ENCODE peak calls at places on chromosomes 7 and 10, in seven cellular contexts. A is SK-N-SH, Q is H1, H is GM12892, Z is K562, M is HepG2, P is GM12878. I is an unnamed sample.

GRCh38 chr7:96479015-96479645 is 157.2 kb upstream of the SLC25A13 start:
- DNase-seq in H (no peak), A (no peak), Z (no peak), P (no peak), Q (no peak), M (no peak), I (no peak)

GRCh38 chr7:139991911-139992310 is 70.8 kb downstream of the PARP12 start:
- DNase-seq in P (no peak), Z (no peak), M (no peak), Q (no peak), H (no peak), A (no peak), I (no peak)

GRCh38 chr7:3995187-3995586 is 686.9 kb upstream of the FOXK1 start:
- DNase-seq in Z (peak), P (no peak), H (no peak), Q (peak), A (peak), M (peak), I (no peak)

GRCh38 chr10:77415311-77415960 is 222.2 kb downstream of the KCNMA1 start:
- DNase-seq in M (no peak), A (no peak), P (no peak), H (no peak), Q (no peak), Z (no peak), I (no peak)

GRCh38 chr7:44772867-44773266 is 23.6 kb upstream of the PPIA start:
- DNase-seq in Q (no peak), A (no peak), M (peak), H (no peak), P (no peak), Z (no peak), I (no peak)

GRCh38 chr7:131909151-131909768 is 352.8 kb upstream of the PODXL start:
- DNase-seq in Z (no peak), Q (peak), M (no peak), P (no peak), A (peak), H (no peak), I (no peak)

GRCh38 chr7:64795176-64795575 is 948 bp downstream of the ZNF138 start:
- DNase-seq in H (no peak), Z (no peak), P (no peak), M (no peak), A (no peak), Q (no peak), I (no peak)

GRCh38 chr10:44071479-44071878 is 313.4 kb downstream of the CXCL12 start:
- DNase-seq in A (no peak), P (no peak), Q (no peak), Z (no peak), M (no peak), H (no peak), I (no peak)

GRCh38 chr7:139232893-139233292 is 1.9 kb downstream of the UBN2 start:
- DNase-seq in M (no peak), P (no peak), A (no peak), Z (no peak), Q (no peak), H (no peak), I (no peak)

GRCh38 chr10:2928219-2928840 is 139.0 kb upstream of the PFKP start:
- DNase-seq in A (peak), Q (peak), Z (peak), H (peak), M (peak), P (peak), I (peak)

GRCh38 chr7:131529617-131530016 is 26.8 kb downstream of the PODXL start:
- DNase-seq in Z (no peak), A (no peak), P (no peak), H (no peak), M (no peak), Q (no peak), I (no peak)

GRCh38 chr10:9858816-9859215 is 1158.9 kb upstream of the CELF2 start:
- DNase-seq in Z (no peak), A (no peak), H (no peak), Q (no peak), P (no peak), M (no peak), I (no peak)

GRCh38 chr10:11783558-11783865 is 39.6 kb upstream of the PROSER2 start:
- DNase-seq in H (no peak), P (no peak), M (no peak), Q (no peak), A (no peak), Z (no peak), I (no peak)

GRCh38 chr10:24616536-24616935 is 107.2 kb downstream of the ARHGAP21 start:
- DNase-seq in Z (no peak), P (no peak), M (no peak), Q (no peak), A (no peak), H (no peak), I (no peak)

GRCh38 chr10:1539216-1539615 is 198.1 kb downstream of the ADARB2 start:
- DNase-seq in M (no peak), Q (no peak), H (no peak), Z (no peak), P (no peak), A (no peak), I (no peak)

GRCh38 chr10:125442856-125443540 is 240.0 kb downstream of the TEX36 start:
- DNase-seq in M (no peak), P (no peak), A (no peak), Q (no peak), H (no peak), Z (no peak), I (no peak)

GRCh38 chr10:10605551-10606081 is 412.1 kb upstream of the CELF2 start:
- DNase-seq in M (no peak), A (no peak), H (no peak), Z (no peak), Q (no peak), P (no peak), I (no peak)

GRCh38 chr7:80721880-80722595 is 83.6 kb downstream of the CD36 start:
- DNase-seq in H (no peak), Z (no peak), P (no peak), M (no peak), A (no peak), Q (no peak), I (no peak)

GRCh38 chr7:134458341-134458805 is 527 bp downstream of the AKR1B1 start:
- DNase-seq in Z (no peak), P (peak), H (peak), Q (peak), A (peak), M (peak), I (peak)

GRCh38 chr10:104333037-104333727 is 5.1 kb downstream of the ITPRIP start:
- DNase-seq in P (no peak), Z (peak), A (peak), M (no peak), H (no peak), Q (no peak), I (no peak)

GRCh38 chr10:70742537-70743429 is 42.4 kb downstream of the TBATA start:
- DNase-seq in Q (no peak), A (no peak), P (no peak), H (no peak), M (peak), Z (peak), I (no peak)

GRCh38 chr7:28020302-28020940 is 160.2 kb downstream of the JAZF1 start:
- DNase-seq in P (peak), M (peak), H (peak), Z (peak), Q (peak), A (peak), I (peak)

GRCh38 chr10:3763852-3764625 is 21.0 kb downstream of the KLF6 start:
- DNase-seq in P (no peak), H (no peak), Z (no peak), A (no peak), M (no peak), Q (no peak), I (no peak)

GRCh38 chr10:93039721-93040120 is 20.9 kb upstream of the CYP26C1 start:
- DNase-seq in Z (peak), Q (no peak), H (no peak), P (peak), A (no peak), M (peak), I (no peak)

GRCh38 chr7:11341285-11341944 is 367.7 kb downstream of the PHF14 start:
- DNase-seq in Z (peak), M (no peak), A (peak), H (no peak), Q (no peak), P (no peak), I (no peak)

GRCh38 chr10:42690449-42691360 is 52.3 kb upstream of the ZNF33B start:
- DNase-seq in M (peak), P (no peak), Z (peak), H (no peak), A (peak), Q (no peak), I (no peak)

GRCh38 chr7:134686782-134687181 is 40.1 kb downstream of the BPGM start:
- DNase-seq in M (no peak), P (no peak), Z (no peak), A (peak), H (no peak), Q (no peak), I (no peak)

GRCh38 chr10:127872871-127873600 is 19.7 kb downstream of the CLRN3 start:
- DNase-seq in M (peak), Q (peak), H (no peak), A (no peak), P (no peak), Z (no peak), I (no peak)

GRCh38 chr7:66974986-66975590 is 20.3 kb downstream of the SBDS start:
- DNase-seq in Q (no peak), M (no peak), H (no peak), A (no peak), Z (peak), P (no peak), I (no peak)

GRCh38 chr7:112022128-112022527 is 184.1 kb downstream of the DOCK4 start:
- DNase-seq in A (no peak), Z (no peak), Q (no peak), M (peak), P (no peak), H (no peak), I (no peak)

GRCh38 chr10:21926949-21927348 is 76.6 kb downstream of the DNAJC1 start:
- DNase-seq in Q (no peak), A (no peak), P (no peak), Z (peak), H (no peak), M (peak), I (no peak)

GRCh38 chr7:79619216-79619615 is 165.7 kb upstream of the MAGI2 start:
- DNase-seq in M (no peak), A (no peak), P (no peak), H (no peak), Z (no peak), Q (no peak), I (no peak)

GRCh38 chr7:29194206-29194593 is 375 bp upstream of the CHN2 start:
- DNase-seq in M (no peak), Q (no peak), Z (no peak), H (no peak), P (no peak), A (no peak), I (no peak)

GRCh38 chr10:91880310-91880709 is 29.0 kb downstream of the FGFBP3 start:
- DNase-seq in Z (no peak), P (no peak), A (no peak), M (no peak), H (no peak), Q (no peak), I (no peak)

GRCh38 chr10:14603539-14604102 is 171.1 kb downstream of the FAM107B start:
- DNase-seq in Z (no peak), P (no peak), M (no peak), A (peak), Q (peak), H (no peak), I (peak)

GRCh38 chr10:22624289-22624738 is 90.1 kb downstream of the PIP4K2A start:
- DNase-seq in H (no peak), M (peak), Z (no peak), Q (no peak), P (no peak), A (no peak), I (no peak)

GRCh38 chr10:31819393-31819820 is 109.2 kb downstream of the ARHGAP12 start:
- DNase-seq in Z (peak), A (no peak), P (no peak), Q (no peak), M (no peak), H (no peak), I (no peak)

GRCh38 chr7:27096756-27097514 is 1.1 kb upstream of the HOXA1 start:
- DNase-seq in A (no peak), M (no peak), P (no peak), Q (no peak), H (no peak), Z (no peak), I (no peak)

DNA sequence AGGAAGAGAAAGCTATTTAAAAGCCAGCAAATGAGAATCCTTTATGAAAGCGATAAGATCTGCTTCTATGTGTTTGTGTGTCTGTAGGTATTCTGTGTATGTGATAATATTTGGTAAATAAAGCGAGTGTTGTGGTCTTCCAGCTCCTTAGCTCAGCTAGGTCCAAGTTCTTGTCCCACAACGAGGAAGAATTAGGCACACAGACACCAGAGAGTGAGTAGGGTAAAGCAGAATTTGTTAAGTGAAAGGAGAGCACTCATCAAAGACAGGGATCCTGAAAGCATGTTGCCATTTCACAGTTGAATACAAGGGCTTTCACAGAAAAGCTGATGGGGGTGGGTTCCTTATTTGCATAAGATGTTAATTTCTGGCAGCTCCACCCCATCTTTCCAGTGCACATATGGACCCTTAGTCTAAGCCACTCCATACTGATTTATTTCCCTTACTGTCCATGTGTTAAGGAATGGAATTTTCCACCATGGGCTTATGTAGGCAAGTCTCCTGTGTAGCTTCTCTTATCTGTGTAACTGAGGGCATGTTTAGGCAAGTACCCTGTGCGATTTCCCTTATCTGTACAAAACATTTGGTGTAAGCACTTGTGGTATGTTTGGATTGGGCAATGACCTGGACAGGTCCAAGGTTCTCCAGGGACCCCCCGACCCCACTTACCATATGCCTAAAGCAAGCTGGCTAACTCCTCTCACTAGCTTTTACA is 165.9 kb upstream of the VIPR2 start:
- DNase-seq in P (no peak), M (peak), A (no peak), Z (peak), Q (no peak), H (no peak), I (no peak)
- TF ChIP-seq TAF1 in P (no peak), M (peak), A (no peak), Z (no peak), Q (no peak), H (no peak), I (no peak)

GRCh38 chr7:89621925-89622641 is 532.2 kb upstream of the STEAP1 start:
- DNase-seq in Z (no peak), P (no peak), A (no peak), H (no peak), Q (no peak), M (no peak), I (no peak)

GRCh38 chr7:89618269-89618668 is 536.0 kb upstream of the STEAP1 start:
- DNase-seq in P (no peak), A (no peak), H (no peak), Q (no peak), M (no peak), Z (no peak), I (no peak)

DNA sequence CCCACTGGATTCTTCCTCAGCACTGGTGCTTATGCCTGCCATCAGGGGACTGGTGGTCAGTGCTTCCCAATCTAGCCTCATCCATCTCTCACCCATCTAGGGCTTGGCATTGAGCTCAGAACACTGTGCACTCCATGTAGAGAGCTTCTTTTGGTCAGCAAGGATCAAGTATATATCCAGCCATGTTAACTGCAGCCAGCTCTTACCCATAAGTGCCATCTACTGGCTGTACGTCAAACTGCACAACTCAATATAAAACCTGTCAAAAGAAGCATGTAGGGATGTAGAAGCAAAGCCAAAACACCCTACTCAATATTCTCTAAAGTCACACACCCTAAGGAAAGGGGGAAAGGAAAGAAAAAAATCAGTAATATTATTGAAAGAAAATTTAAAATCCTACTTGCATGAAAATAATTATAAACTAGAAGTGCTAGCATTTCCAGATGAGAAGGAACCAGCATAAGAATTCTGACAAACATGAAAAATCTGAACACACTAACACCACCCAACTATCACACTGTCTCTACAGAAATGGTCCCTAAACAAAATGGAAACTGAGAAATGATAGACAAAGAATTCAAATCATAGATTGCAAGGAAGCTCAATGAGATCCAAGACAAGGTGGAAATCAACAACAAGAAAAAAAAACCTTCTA is 531.1 kb upstream of the STEAP1 start:
- DNase-seq in Q (peak), M (peak), P (peak), H (no peak), A (peak), Z (peak), I (no peak)
- TF ChIP-seq POLR2AphosphoS5 in Q (no peak), M (no peak), P (no peak), H (no peak), A (no peak), Z (no peak), I (no peak)

GRCh38 chr7:156475666-156476065 is 164.9 kb upstream of the RNF32 start:
- DNase-seq in Q (no peak), H (no peak), P (no peak), M (no peak), A (no peak), Z (peak), I (no peak)
- TF ChIP-seq TAF1 in Q (no peak), H (no peak), P (no peak), M (no peak), A (no peak), Z (no peak), I (no peak)

DNA sequence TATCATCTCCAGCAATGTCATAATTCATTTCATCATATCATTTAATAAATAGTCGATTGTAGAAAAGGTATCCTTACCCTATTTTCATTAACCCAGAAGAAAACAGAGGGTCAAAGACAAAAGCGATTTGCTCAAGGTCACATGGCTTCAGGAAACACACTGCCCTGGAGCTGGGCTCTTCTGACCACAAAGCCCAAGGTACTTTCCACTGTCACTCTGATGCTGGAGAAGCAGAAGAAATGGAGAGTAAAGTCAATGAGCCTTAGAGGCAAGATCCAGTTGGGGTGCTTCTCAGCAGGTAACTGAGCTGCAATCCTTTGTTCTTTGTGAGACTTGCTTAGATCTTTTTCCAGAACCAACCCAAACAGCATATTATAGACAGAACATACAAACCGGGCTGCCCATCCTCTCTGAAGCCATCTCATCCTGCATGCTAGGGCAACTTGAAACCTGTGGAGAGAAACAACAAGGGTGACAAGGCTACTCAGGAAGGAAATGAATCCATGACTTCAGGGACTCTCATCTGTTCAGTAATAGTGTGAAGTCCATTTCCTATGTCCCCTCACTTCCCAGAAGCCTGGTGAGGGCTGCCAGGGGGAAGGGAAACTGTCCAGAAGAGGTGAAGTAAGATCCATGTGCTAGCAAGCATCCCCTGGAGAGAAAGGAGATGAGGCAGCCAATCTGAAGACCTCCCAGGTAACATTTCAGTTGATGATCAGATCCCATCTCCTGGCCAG is 148.6 kb upstream of the SVIL start:
- DNase-seq in M (no peak), Z (no peak), P (no peak), Q (no peak), H (no peak), A (no peak), I (no peak)
- TF ChIP-seq POLR2AphosphoS5 in M (no peak), Z (no peak), P (no peak), Q (no peak), H (no peak), A (no peak), I (no peak)

GRCh38 chr10:78703581-78703980 is 365.2 kb upstream of the ZMIZ1 start:
- DNase-seq in H (no peak), A (peak), P (no peak), Z (no peak), Q (no peak), M (no peak), I (no peak)
- TF ChIP-seq TAF1 in H (no peak), A (no peak), P (no peak), Z (no peak), Q (no peak), M (no peak), I (no peak)

I was measured in GM12891.